ENCODE peak calls at places on chromosome 6, in five cellular contexts. One of them, this sample, is unnamed.

GRCh38 chr6:9388596-9388995 is 953.3 kb upstream of the SLC35B3 start:
- DNase-seq in A549: no peak
- DNase-seq in K562: no peak
- DNase-seq in SK-N-SH: no peak
- DNase-seq in GM12878: no peak
- DNase-seq in this sample: no peak

GRCh38 chr6:37283786-37284185 is 25.8 kb upstream of the TMEM217 start:
- DNase-seq in A549: no peak
- DNase-seq in K562: no peak
- DNase-seq in GM12878: no peak
- DNase-seq in SK-N-SH: no peak
- DNase-seq in this sample: no peak

GRCh38 chr6:119829006-119829405 is 479.4 kb upstream of the MAN1A1 start:
- DNase-seq in K562: no peak
- DNase-seq in SK-N-SH: no peak
- DNase-seq in GM12878: no peak
- DNase-seq in A549: no peak
- DNase-seq in this sample: no peak

GRCh38 chr6:44733868-44734267 is 346.4 kb downstream of the CDC5L start:
- DNase-seq in GM12878: no peak
- DNase-seq in A549: no peak
- DNase-seq in K562: no peak
- DNase-seq in SK-N-SH: no peak
- DNase-seq in this sample: no peak

GRCh38 chr6:30067460-30068139 is 602 bp downstream of the PPP1R11 start:
- DNase-seq in SK-N-SH: peak
- DNase-seq in A549: peak
- DNase-seq in K562: no peak
- DNase-seq in GM12878: no peak
- DNase-seq in this sample: no peak

GRCh38 chr6:3620937-3621336 is 130.6 kb downstream of the PXDC1 start:
- DNase-seq in GM12878: no peak
- DNase-seq in A549: no peak
- DNase-seq in K562: no peak
- DNase-seq in SK-N-SH: no peak
- DNase-seq in this sample: no peak

GRCh38 chr6:170147056-170147787 is 143.7 kb downstream of the DLL1 start:
- DNase-seq in K562: no peak
- DNase-seq in SK-N-SH: no peak
- DNase-seq in A549: no peak
- DNase-seq in GM12878: no peak
- DNase-seq in this sample: no peak

GRCh38 chr6:3424185-3424927 is 32.5 kb downstream of the SLC22A23 start:
- DNase-seq in A549: no peak
- DNase-seq in GM12878: no peak
- DNase-seq in K562: no peak
- DNase-seq in SK-N-SH: no peak
- DNase-seq in this sample: no peak

GRCh38 chr6:150119256-150119655 is 23.6 kb upstream of the PPP1R14C start:
- DNase-seq in K562: no peak
- DNase-seq in GM12878: no peak
- DNase-seq in A549: no peak
- DNase-seq in SK-N-SH: no peak
- DNase-seq in this sample: no peak

DNA sequence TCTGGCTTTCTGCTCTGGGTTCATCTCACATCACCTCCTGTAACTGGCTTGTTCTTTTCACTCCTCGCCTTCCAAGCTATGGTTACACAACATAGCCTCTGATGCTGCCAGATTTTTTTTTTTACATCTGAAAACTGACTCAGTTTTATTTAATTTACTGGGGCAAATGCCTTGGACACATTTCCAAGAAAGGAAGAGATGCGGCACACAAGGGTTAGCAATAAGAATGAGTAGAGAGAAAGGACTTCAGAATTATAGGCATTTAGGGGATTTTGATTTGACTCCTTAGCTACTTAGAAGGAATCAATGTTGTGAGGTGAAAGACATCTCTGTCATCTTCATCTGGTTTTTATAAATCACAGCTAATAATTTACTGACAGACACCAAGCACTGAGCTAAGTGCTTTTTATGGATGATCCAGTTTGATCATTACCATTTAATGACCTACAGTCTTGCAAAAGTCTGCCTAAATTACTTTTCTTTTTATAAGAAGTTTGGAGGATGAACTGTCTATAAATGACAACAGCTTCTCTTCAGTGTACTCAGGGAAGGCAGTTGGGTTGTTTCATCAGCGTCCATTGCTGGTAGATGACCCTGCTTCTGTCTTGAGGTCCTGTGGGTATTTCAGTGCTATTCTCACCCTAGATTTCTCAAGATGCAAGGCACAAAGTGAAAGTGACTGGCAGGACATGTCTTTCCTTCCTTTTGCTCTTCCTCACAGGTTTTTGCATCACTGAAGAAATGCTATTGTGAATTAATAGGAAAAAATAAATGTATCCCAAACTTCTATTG is 31.1 kb downstream of the LAMA4 start:
- DNase-seq in A549: no peak
- DNase-seq in K562: no peak
- DNase-seq in GM12878: no peak
- DNase-seq in SK-N-SH: no peak
- DNase-seq in this sample: peak
- TF ChIP-seq SMC3 in A549: no peak
- TF ChIP-seq SMC3 in K562: no peak
- TF ChIP-seq SMC3 in GM12878: no peak
- TF ChIP-seq SMC3 in SK-N-SH: no peak
- TF ChIP-seq SMC3 in this sample: no peak

DNA sequence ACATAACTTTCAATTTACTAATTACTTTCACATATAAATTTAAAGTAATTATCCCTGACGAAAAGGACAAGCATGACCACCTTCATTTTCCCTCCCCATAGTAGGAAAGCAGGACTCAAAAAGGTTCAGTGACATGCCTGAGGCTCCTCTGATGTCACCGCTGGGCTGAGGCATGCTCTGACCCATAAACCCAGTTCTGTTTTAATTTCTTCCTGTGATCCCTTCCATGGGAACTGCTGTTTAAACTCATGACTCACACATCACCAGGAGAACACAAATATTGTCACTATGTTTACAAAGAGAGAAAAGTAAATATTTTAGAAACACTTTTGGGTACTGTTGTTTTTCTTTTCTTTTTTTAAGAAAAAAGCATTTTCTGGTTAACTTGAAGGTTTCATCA is 38.0 kb upstream of the NR2E1 start:
- DNase-seq in K562: no peak
- DNase-seq in SK-N-SH: no peak
- DNase-seq in GM12878: no peak
- DNase-seq in A549: peak
- DNase-seq in this sample: no peak
- TF ChIP-seq SMC3 in K562: no peak
- TF ChIP-seq SMC3 in SK-N-SH: no peak
- TF ChIP-seq SMC3 in GM12878: no peak
- TF ChIP-seq SMC3 in A549: no peak
- TF ChIP-seq SMC3 in this sample: no peak

GRCh38 chr6:42369568-42369967 is 82.2 kb downstream of the TRERF1 start:
- DNase-seq in A549: no peak
- DNase-seq in SK-N-SH: no peak
- DNase-seq in GM12878: no peak
- DNase-seq in K562: peak
- DNase-seq in this sample: no peak
- TF ChIP-seq SMC3 in A549: no peak
- TF ChIP-seq SMC3 in SK-N-SH: no peak
- TF ChIP-seq SMC3 in GM12878: no peak
- TF ChIP-seq SMC3 in K562: no peak
- TF ChIP-seq SMC3 in this sample: no peak

GRCh38 chr6:16871047-16871446 is 109.8 kb upstream of the ATXN1 start:
- DNase-seq in K562: no peak
- DNase-seq in GM12878: no peak
- DNase-seq in SK-N-SH: no peak
- DNase-seq in A549: no peak
- DNase-seq in this sample: no peak

GRCh38 chr6:16872543-16873230 is 111.4 kb upstream of the ATXN1 start:
- DNase-seq in K562: no peak
- DNase-seq in GM12878: no peak
- DNase-seq in A549: no peak
- DNase-seq in SK-N-SH: peak
- DNase-seq in this sample: no peak

GRCh38 chr6:16873698-16874097 is 112.4 kb upstream of the ATXN1 start:
- DNase-seq in A549: no peak
- DNase-seq in GM12878: no peak
- DNase-seq in SK-N-SH: no peak
- DNase-seq in K562: no peak
- DNase-seq in this sample: no peak

DNA sequence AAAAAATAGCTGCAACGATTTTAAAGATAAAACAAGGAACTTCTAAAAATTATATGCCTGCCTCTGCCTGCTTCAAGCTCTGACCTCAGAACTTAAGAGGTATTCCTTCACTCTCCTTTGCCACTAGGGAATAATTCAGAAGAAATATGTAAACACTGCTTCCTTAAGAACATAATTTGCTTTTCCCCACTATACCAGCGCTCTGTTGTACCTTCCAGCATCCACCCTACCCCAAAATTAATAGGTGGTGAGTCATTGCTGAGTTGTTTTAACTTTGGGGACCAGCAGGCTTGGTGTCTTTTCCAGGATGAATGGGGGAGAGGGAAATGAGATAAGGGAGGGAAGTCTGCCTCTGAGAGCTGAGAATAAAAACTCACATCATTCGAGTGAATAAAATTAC is 107.7 kb upstream of the ATXN1 start:
- DNase-seq in A549: no peak
- DNase-seq in GM12878: no peak
- DNase-seq in SK-N-SH: no peak
- DNase-seq in K562: no peak
- DNase-seq in this sample: peak
- TF ChIP-seq SMC3 in A549: no peak
- TF ChIP-seq SMC3 in GM12878: no peak
- TF ChIP-seq SMC3 in SK-N-SH: no peak
- TF ChIP-seq SMC3 in K562: no peak
- TF ChIP-seq SMC3 in this sample: no peak

GRCh38 chr6:138372711-138373463 is 4.8 kb upstream of the SMIM28 start:
- DNase-seq in SK-N-SH: no peak
- DNase-seq in K562: no peak
- DNase-seq in GM12878: no peak
- DNase-seq in A549: peak
- DNase-seq in this sample: no peak

GRCh38 chr6:138370631-138371451 is 6.9 kb upstream of the SMIM28 start:
- DNase-seq in SK-N-SH: no peak
- DNase-seq in GM12878: no peak
- DNase-seq in K562: peak
- DNase-seq in A549: no peak
- DNase-seq in this sample: no peak

GRCh38 chr6:138374230-138374629 is 3.5 kb upstream of the SMIM28 start:
- DNase-seq in K562: no peak
- DNase-seq in SK-N-SH: no peak
- DNase-seq in A549: no peak
- DNase-seq in GM12878: no peak
- DNase-seq in this sample: no peak

GRCh38 chr6:138371452-138371711 is 6.3 kb upstream of the SMIM28 start:
- DNase-seq in GM12878: no peak
- DNase-seq in A549: no peak
- DNase-seq in SK-N-SH: no peak
- DNase-seq in K562: no peak
- DNase-seq in this sample: no peak

GRCh38 chr6:138371720-138372119 is 6.0 kb upstream of the SMIM28 start:
- DNase-seq in K562: peak
- DNase-seq in A549: peak
- DNase-seq in GM12878: no peak
- DNase-seq in SK-N-SH: no peak
- DNase-seq in this sample: no peak
- TF ChIP-seq SMC3 in K562: no peak
- TF ChIP-seq SMC3 in A549: no peak
- TF ChIP-seq SMC3 in GM12878: no peak
- TF ChIP-seq SMC3 in SK-N-SH: no peak
- TF ChIP-seq SMC3 in this sample: no peak

GRCh38 chr6:16168858-16169257 is 40.0 kb downstream of the MYLIP start:
- DNase-seq in A549: no peak
- DNase-seq in GM12878: peak
- DNase-seq in SK-N-SH: no peak
- DNase-seq in K562: peak
- DNase-seq in this sample: peak

GRCh38 chr6:16165641-16166040 is 36.8 kb downstream of the MYLIP start:
- DNase-seq in A549: no peak
- DNase-seq in GM12878: no peak
- DNase-seq in SK-N-SH: no peak
- DNase-seq in K562: no peak
- DNase-seq in this sample: no peak

GRCh38 chr6:16163535-16164300 is 34.8 kb downstream of the MYLIP start:
- DNase-seq in A549: no peak
- DNase-seq in GM12878: no peak
- DNase-seq in SK-N-SH: no peak
- DNase-seq in K562: peak
- DNase-seq in this sample: no peak

GRCh38 chr6:16168121-16168520 is 39.2 kb downstream of the MYLIP start:
- DNase-seq in A549: no peak
- DNase-seq in K562: peak
- DNase-seq in GM12878: no peak
- DNase-seq in SK-N-SH: no peak
- DNase-seq in this sample: no peak

GRCh38 chr6:16167219-16167618 is 38.3 kb downstream of the MYLIP start:
- DNase-seq in GM12878: no peak
- DNase-seq in A549: no peak
- DNase-seq in SK-N-SH: no peak
- DNase-seq in K562: no peak
- DNase-seq in this sample: no peak
- TF ChIP-seq SMC3 in GM12878: peak
- TF ChIP-seq SMC3 in A549: no peak
- TF ChIP-seq SMC3 in SK-N-SH: no peak
- TF ChIP-seq SMC3 in K562: no peak
- TF ChIP-seq SMC3 in this sample: no peak

GRCh38 chr6:19851273-19852089 is 14.3 kb downstream of the ID4 start:
- DNase-seq in A549: peak
- DNase-seq in GM12878: no peak
- DNase-seq in SK-N-SH: peak
- DNase-seq in K562: peak
- DNase-seq in this sample: peak
- TF ChIP-seq SMC3 in A549: peak
- TF ChIP-seq SMC3 in GM12878: peak
- TF ChIP-seq SMC3 in SK-N-SH: peak
- TF ChIP-seq SMC3 in K562: peak
- TF ChIP-seq SMC3 in this sample: peak

GRCh38 chr6:156396791-156397418 is 380.3 kb upstream of the ARID1B start:
- DNase-seq in SK-N-SH: no peak
- DNase-seq in K562: no peak
- DNase-seq in A549: no peak
- DNase-seq in GM12878: no peak
- DNase-seq in this sample: no peak
- TF ChIP-seq SMC3 in SK-N-SH: no peak
- TF ChIP-seq SMC3 in K562: no peak
- TF ChIP-seq SMC3 in A549: no peak
- TF ChIP-seq SMC3 in GM12878: no peak
- TF ChIP-seq SMC3 in this sample: no peak

This sample was measured in IMR-90.